ENCODE peak calls at places on chromosomes 1 and 21, in seven cellular contexts. O is endodermal cell, B is ovary, J is heart left ventricle, X is thoracic aorta, E is adrenal gland, I is DND-41. T is an unnamed sample.

GRCh38 chr1:218945050-218945449 is 228.6 kb upstream of the LYPLAL1 start:
- DNase-seq in O (no peak), B (no peak), J (no peak), X (no peak), E (no peak), I (no peak), T (peak; percentile 27)

GRCh38 chr1:184461321-184461720 is 74.5 kb downstream of the C1orf21 start:
- DNase-seq in O (no peak), B (no peak), J (no peak), X (no peak), E (peak; percentile 19), I (no peak), T (no peak)

GRCh38 chr1:182249201-182249676 is 142.4 kb downstream of the GLUL start:
- DNase-seq in O (peak; percentile 68), B (no peak), J (no peak), X (no peak), E (no peak), I (no peak), T (no peak)

GRCh38 chr1:175095069-175095468 is 27.4 kb downstream of the TNN start:
- DNase-seq in O (no peak), B (no peak), J (no peak), X (no peak), E (no peak), I (no peak), T (no peak)

GRCh38 chr1:55257958-55258357 is 42.8 kb upstream of the USP24 start:
- DNase-seq in O (no peak), B (no peak), J (no peak), X (no peak), E (peak; percentile 12), I (peak; percentile 57), T (peak; percentile 38)

GRCh38 chr1:183909672-183910071 is 104.8 kb downstream of the RGL1 start:
- DNase-seq in O (no peak), B (no peak), J (no peak), X (no peak), E (no peak), I (no peak), T (no peak)

GRCh38 chr1:37691497-37692077 is 729 bp upstream of the CDCA8 start:
- DNase-seq in O (peak; percentile 77), B (peak; percentile 75), J (peak; percentile 42), X (no peak), E (peak; percentile 73), I (peak; percentile 33), T (peak; percentile 31)

GRCh38 chr1:215594640-215595039 is 27.5 kb downstream of the KCTD3 start:
- DNase-seq in O (no peak), B (no peak), J (no peak), X (no peak), E (no peak), I (no peak), T (no peak)

GRCh38 chr1:100955322-100955721 is 59.4 kb downstream of the SLC30A7 start:
- DNase-seq in O (no peak), B (no peak), J (no peak), X (no peak), E (no peak), I (no peak), T (no peak)

GRCh38 chr1:10980094-10980577 is 32.3 kb upstream of the TARDBP start:
- DNase-seq in O (peak; percentile 98), B (peak; percentile 69), J (peak; percentile 88), X (peak; percentile 34), E (peak; percentile 86), I (no peak), T (peak; percentile 45)

GRCh38 chr1:27296773-27297214 is 25.2 kb upstream of the TMEM222 start:
- DNase-seq in O (peak; percentile 94), B (peak; percentile 83), J (peak; percentile 74), X (peak; percentile 23), E (peak; percentile 75), I (peak; percentile 70), T (peak; percentile 56)

GRCh38 chr1:210024996-210025395 is 87.0 kb downstream of the SYT14 start:
- DNase-seq in O (peak; percentile 75), B (no peak), J (no peak), X (no peak), E (no peak), I (no peak), T (no peak)

GRCh38 chr1:94734963-94735899 is 84.9 kb upstream of the SLC44A3 start:
- DNase-seq in O (peak; percentile 66), B (peak; percentile 67), J (peak; percentile 47), X (no peak), E (peak; percentile 62), I (peak; percentile 84), T (peak; percentile 88)

DNA sequence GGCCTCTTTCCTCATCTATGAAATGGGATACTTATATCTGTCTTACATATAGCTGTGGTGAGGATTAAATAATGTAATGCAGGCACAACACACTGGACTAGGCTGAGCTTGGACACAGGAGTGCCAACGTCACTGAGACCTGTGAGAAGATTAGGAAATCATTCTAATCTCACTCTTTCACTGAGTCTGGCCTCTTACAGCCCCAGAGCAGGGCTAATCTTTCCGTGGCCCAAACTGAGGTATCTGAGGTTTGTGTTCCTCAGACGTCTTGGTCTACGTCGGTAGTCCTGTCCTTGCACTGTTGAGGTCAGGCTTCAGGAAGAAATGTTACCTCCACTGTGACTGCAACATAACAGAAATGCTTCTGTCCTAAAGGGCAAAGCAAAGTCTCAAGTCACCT is 22.6 kb upstream of the A3GALT2 start:
- DNase-seq in O (no peak), B (no peak), J (no peak), X (no peak), E (peak; percentile 80), I (no peak), T (peak; percentile 47)
- H3K27ac ChIP-seq in O (no peak overlapping the region), B (no peak overlapping the region), J (peak overlapping the region; percentile 99), X (peak overlapping the region; percentile 95), E (peak overlapping the region; percentile 52), I (no peak overlapping the region), T (peak overlapping the region; percentile 93)

GRCh38 chr1:17485280-17485679 is 45.8 kb upstream of the RCC2 start:
- DNase-seq in O (peak; percentile 81), B (no peak), J (no peak), X (no peak), E (peak; percentile 41), I (peak; percentile 8), T (peak; percentile 14)
- TF ChIP-seq CTCF in O (peak; percentile 73), B (no peak), J (peak; percentile 46), X (no peak), E (peak; percentile 44), I (peak; percentile 56), T (peak; percentile 68)

GRCh38 chr1:213370523-213370922 is 319.5 kb downstream of the RPS6KC1 start:
- DNase-seq in O (no peak), B (no peak), J (no peak), X (no peak), E (no peak), I (no peak), T (no peak)

GRCh38 chr1:213374369-213374768 is 323.3 kb downstream of the RPS6KC1 start:
- DNase-seq in O (peak; percentile 95), B (no peak), J (peak; percentile 45), X (no peak), E (peak; percentile 65), I (peak; percentile 72), T (peak; percentile 36)

GRCh38 chr1:213369465-213369864 is 318.4 kb downstream of the RPS6KC1 start:
- DNase-seq in O (no peak), B (no peak), J (no peak), X (no peak), E (no peak), I (no peak), T (no peak)

GRCh38 chr1:213375002-213375401 is 324.0 kb downstream of the RPS6KC1 start:
- DNase-seq in O (no peak), B (no peak), J (no peak), X (no peak), E (no peak), I (no peak), T (no peak)

GRCh38 chr1:213371769-213372619 is 321.0 kb downstream of the RPS6KC1 start:
- DNase-seq in O (peak; percentile 65), B (no peak), J (no peak), X (no peak), E (no peak), I (no peak), T (no peak)
- H3K4me3 ChIP-seq in O (no peak overlapping the region), B (no peak overlapping the region), J (no peak overlapping the region), X (no peak overlapping the region), E (no peak overlapping the region), I (no peak overlapping the region), T (no peak overlapping the region)

GRCh38 chr1:8115769-8116167 is 89.7 kb upstream of the ERRFI1 start:
- DNase-seq in O (no peak), B (no peak), J (no peak), X (no peak), E (no peak), I (no peak), T (no peak)
- H3K27ac ChIP-seq in O (no peak overlapping the region), B (peak overlapping the region; percentile 81), J (peak overlapping the region; percentile 78), X (peak overlapping the region; percentile 94), E (no peak overlapping the region), I (no peak overlapping the region), T (no peak overlapping the region)

DNA sequence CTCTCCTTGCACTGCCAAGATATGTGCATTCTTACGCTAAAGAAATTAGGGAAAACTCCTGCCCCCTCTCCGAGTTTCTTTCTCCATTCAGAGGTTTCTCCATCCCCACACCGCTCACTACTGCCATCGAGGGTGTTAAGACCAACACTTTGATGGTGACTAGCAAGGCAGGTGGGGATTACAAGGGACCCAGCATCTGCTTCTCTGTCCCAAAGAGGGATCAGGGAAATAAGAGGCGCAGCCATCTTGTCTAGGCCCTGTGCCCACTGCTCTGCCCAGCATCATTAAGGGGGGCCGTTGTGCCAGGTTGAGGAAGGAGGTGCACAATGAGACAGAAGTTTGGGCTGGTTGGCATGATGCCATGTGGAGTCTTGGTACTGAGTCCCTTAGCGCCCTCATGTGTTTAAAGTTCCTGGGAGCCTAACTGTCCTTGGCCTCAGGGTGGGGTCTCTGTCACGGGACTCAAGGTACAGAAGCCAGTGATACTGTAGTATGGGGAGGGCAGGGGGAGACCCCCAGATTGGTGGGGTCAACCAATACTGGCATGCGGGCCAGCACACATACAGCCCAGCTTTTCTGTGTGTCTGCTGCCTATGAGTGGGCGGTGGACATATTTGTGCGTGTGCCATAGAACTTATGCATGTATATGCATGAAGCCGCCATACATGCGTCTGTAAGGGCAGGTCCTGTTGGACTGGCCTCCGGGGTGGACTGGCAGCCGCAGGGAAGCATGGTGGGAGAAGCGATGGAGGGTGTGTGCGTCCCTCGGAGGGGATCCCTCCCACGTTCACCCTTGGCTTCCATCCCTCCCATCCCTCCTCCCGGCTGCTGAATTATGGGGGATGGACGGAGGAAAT is 5.5 kb downstream of the EFNA3 start:
- DNase-seq in O (peak; percentile 53), B (peak; percentile 56), J (no peak), X (no peak), E (peak; percentile 63), I (peak; percentile 42), T (peak; percentile 18)
- TF ChIP-seq CTCF in O (no peak), B (no peak), J (no peak), X (no peak), E (no peak), I (peak; percentile 54), T (peak; percentile 40)

GRCh38 chr21:45438391-45439145 is 33.6 kb downstream of the COL18A1 start:
- DNase-seq in O (no peak), B (peak; percentile 68), J (no peak), X (no peak), E (no peak), I (no peak), T (peak; percentile 25)
- H3K4me3 ChIP-seq in O (no peak overlapping the region), B (no peak overlapping the region), J (peak overlapping the region; percentile 43), X (peak overlapping the region; percentile 74), E (no peak overlapping the region), I (no peak overlapping the region), T (no peak overlapping the region)

DNA sequence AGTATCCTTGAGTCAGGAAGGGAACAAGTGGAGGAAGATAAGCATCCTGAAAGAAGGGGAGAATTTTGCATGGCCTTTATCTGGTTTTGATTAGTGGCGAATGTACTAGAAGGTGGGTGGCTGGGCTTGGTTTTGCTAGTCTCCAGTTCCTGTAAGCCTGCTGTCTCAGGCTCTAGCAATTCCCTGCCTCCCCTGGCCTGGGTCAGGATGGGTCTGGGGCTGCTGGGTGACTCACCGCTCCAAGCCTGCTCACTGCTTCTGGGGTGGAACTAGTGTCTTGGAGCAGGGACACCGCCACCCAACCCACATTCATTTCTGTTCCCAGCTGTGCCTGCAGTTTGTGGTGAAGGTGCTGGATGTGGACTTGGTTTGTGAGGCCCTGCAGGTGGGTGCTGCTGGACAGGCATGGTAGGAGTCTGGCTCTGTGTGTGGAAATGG is 3.4 kb downstream of the BTBD19 start:
- DNase-seq in O (peak; percentile 65), B (peak; percentile 36), J (peak; percentile 61), X (no peak), E (peak; percentile 67), I (no peak), T (peak; percentile 88)
- H3K27ac ChIP-seq in O (no peak overlapping the region), B (no peak overlapping the region), J (peak overlapping the region; percentile 99), X (peak overlapping the region; percentile 99), E (peak overlapping the region; percentile 99), I (no peak overlapping the region), T (peak overlapping the region; percentile 99)

T was measured in brain microvascular endothelial cell.